ENCODE peak calls at places on chromosomes 5 and 9, in four cellular contexts. G is K562, U is HepG2, E is GM12878. L is an unnamed sample.

GRCh38 chr9:137817236-137818200 is 60.1 kb upstream of the CACNA1B start:
- DNase-seq in G (no peak), U (no peak), E (no peak), L (no peak)

GRCh38 chr5:100562821-100563220 is 27.6 kb downstream of the FAM174A start:
- DNase-seq in G (no peak), U (no peak), E (no peak), L (no peak)

GRCh38 chr9:91131433-91131839 is 230.3 kb downstream of the AUH start:
- DNase-seq in G (no peak), U (no peak), E (no peak), L (peak)

GRCh38 chr9:75855509-75855908 is 35.0 kb upstream of the PCSK5 start:
- DNase-seq in G (no peak), U (peak), E (no peak), L (peak)

GRCh38 chr5:168172718-168173045 is 118.8 kb upstream of the WWC1 start:
- DNase-seq in G (no peak), U (no peak), E (no peak), L (no peak)

GRCh38 chr9:22731786-22732185 is 285.2 kb downstream of the DMRTA1 start:
- DNase-seq in G (no peak), U (no peak), E (no peak), L (no peak)

GRCh38 chr9:3419892-3420291 is 105.9 kb downstream of the RFX3 start:
- DNase-seq in G (no peak), U (no peak), E (no peak), L (no peak)

GRCh38 chr5:119808474-119808873 is 179.1 kb downstream of the FAM170A start:
- DNase-seq in G (no peak), U (peak), E (no peak), L (no peak)

GRCh38 chr5:157459715-157460599 is at the start of gene NIPAL4:
- DNase-seq in G (no peak), U (no peak), E (no peak), L (no peak)

GRCh38 chr5:40165789-40166728 is 513.7 kb upstream of the PTGER4 start:
- DNase-seq in G (no peak), U (no peak), E (no peak), L (peak)

GRCh38 chr9:31034311-31034710 is 1350.1 kb upstream of the ACO1 start:
- DNase-seq in G (no peak), U (peak), E (no peak), L (no peak)

GRCh38 chr9:93081081-93081529 is 14.9 kb upstream of the CARD19 start:
- DNase-seq in G (no peak), U (no peak), E (no peak), L (no peak)

GRCh38 chr9:135659252-135659651 is 3.9 kb upstream of the LCN9 start:
- DNase-seq in G (no peak), U (no peak), E (no peak), L (no peak)

GRCh38 chr5:100706796-100707195 is 171.6 kb downstream of the FAM174A start:
- DNase-seq in G (no peak), U (no peak), E (no peak), L (peak)

GRCh38 chr5:152072076-152072475 is 147.4 kb upstream of the GLRA1 start:
- DNase-seq in G (no peak), U (no peak), E (no peak), L (no peak)

GRCh38 chr5:88029011-88029410 is 239.6 kb downstream of the TMEM161B start:
- DNase-seq in G (no peak), U (no peak), E (no peak), L (no peak)

GRCh38 chr9:32486839-32487562 is 39.0 kb downstream of the RIGI start:
- DNase-seq in G (no peak), U (peak), E (no peak), L (peak)

GRCh38 chr5:94218374-94218773 is 400.0 kb downstream of the KIAA0825 start:
- DNase-seq in G (no peak), U (peak), E (no peak), L (no peak)

DNA sequence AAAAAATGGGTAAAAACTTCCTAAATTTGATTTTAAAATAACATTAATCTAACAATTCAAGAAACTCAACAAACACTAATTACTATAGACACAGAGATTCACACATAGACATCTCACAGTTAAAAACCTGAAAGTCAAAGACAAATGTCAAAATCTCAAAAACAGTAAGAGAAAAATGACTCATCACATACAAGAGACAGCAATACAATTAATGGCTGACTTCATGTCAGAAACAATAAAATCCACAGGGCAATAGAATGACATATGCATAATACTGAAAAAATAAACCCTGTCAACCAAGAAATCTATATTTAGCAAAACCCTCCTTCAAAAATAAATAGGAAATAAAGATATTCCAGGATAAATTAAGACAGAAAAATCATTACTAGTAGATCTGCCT is 200.4 kb downstream of the CEMIP2 start:
- DNase-seq in G (no peak), U (no peak), E (no peak), L (no peak)
- TF ChIP-seq POLR2AphosphoS5 in G (no peak), U (no peak), E (no peak), L (no peak)

GRCh38 chr9:116300360-116300759 is 146.8 kb downstream of the PAPPA start:
- DNase-seq in G (no peak), U (no peak), E (no peak), L (no peak)
- TF ChIP-seq MYC in G (no peak), U (no peak), E (no peak), L (no peak)

DNA sequence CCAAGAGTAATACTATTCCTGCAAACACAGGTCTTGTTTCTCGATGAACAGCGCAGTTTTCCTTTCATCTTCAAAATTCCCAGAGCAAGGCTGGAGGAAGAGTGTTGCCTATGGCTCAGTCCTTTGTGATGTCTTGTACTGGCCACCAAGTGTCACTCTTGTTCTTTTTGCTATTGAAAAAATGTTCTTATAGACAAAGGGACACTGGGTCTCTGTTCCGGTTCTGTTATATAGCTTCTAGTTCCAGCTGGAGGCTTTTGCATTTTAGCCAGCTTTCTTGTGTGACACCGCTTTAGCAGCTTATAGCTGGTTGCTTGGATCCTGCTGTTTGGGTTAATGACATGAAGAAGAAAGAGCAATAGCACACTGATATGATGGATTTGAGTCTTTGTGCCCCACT is 343.7 kb upstream of the KCNN2 start:
- DNase-seq in G (no peak), U (peak), E (no peak), L (no peak)
- TF ChIP-seq CTCF in G (no peak), U (peak), E (no peak), L (no peak)

GRCh38 chr9:95876138-95876444 is 600 bp downstream of the ERCC6L2 start:
- DNase-seq in G (no peak), U (no peak), E (no peak), L (no peak)

GRCh38 chr9:95876595-95876994 is 1.1 kb downstream of the ERCC6L2 start:
- DNase-seq in G (no peak), U (peak), E (no peak), L (no peak)

GRCh38 chr9:95874989-95875304 is 544 bp upstream of the ERCC6L2 start:
- DNase-seq in G (peak), U (peak), E (no peak), L (no peak)

GRCh38 chr9:95875305-95876137 is at the start of gene ERCC6L2:
- DNase-seq in G (peak), U (peak), E (peak), L (peak)

DNA sequence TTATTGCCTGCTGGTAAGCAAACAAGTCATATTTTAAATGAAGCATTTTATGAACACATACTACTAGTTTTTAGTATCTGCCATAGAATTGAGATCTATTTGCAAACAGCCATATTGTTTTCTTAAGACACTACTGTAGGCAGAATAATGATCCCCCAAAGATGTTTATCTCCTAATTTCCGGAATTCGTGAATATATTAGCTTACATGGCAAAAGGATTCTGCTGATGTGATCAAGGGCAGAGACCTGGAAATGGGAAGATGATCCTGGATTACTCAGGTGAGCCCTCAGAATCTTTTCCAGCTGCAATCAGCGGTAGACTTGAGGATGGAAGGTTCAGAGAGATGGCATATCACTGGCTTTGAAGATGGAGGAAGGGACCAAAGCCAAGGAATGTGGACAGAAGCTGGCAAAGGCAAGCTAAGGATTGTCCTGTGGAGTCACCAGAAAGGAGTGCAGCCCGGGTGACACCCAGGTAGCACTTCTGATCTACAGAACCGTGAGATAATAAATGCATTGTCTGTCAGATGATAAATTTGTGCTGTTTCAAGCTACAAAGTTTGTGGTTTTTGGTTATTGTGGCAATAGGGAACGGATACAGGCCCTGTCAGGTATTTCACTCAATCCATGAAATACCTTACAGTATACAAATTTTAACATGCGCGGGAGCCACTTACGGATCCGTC is 1.0 kb upstream of the ERCC6L2 start:
- DNase-seq in G (peak), U (peak), E (no peak), L (no peak)
- TF ChIP-seq POLR2AphosphoS5 in G (no peak), U (no peak), E (no peak), L (no peak)

GRCh38 chr5:169628891-169629290 is 8.2 kb upstream of the DOCK2 start:
- DNase-seq in G (no peak), U (no peak), E (no peak), L (no peak)
- TF ChIP-seq MYC in G (no peak), U (no peak), E (no peak), L (no peak)

GRCh38 chr9:123220127-123220526 is 48.3 kb downstream of the STRBP start:
- DNase-seq in G (no peak), U (no peak), E (no peak), L (no peak)

GRCh38 chr9:123225995-123226394 is 42.4 kb downstream of the STRBP start:
- DNase-seq in G (no peak), U (no peak), E (no peak), L (no peak)

DNA sequence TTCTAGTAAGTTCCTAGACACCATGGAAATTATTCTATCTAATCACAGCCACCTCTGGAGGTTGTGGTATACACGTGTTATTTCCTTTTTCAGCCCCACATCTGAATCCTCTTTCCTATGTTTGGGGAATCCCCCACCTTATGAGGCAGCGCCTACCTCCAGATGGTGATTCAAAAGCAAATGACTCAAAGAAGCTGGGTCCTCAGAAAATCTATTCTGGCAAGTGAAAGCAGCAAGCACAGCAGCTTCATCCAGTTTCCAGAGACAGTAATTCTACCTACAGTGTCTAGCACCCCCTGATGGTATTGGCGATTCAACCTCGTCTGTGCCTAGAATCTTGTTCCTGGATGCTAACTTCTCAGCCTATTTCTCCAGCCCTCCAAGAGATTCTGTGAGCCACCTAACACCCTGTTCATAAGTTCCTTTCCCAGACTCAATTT is 43.0 kb downstream of the STRBP start:
- DNase-seq in G (no peak), U (peak), E (peak), L (peak)
- TF ChIP-seq CTCF in G (peak), U (peak), E (peak), L (peak)